ENCODE peak calls at places on chromosomes 6 and 20, in six cellular contexts. G, Z, S, T, B and U are unnamed samples.

GRCh38 chr6:1407499-1407990 is 18.2 kb downstream of the FOXF2 start:
- DNase-seq in B (no peak), G (no peak), Z (no peak), T (no peak), S (no peak), U (no peak)

GRCh38 chr20:25203891-25204320 is 8.4 kb downstream of the ENTPD6 start:
- DNase-seq in T (no peak), G (no peak), B (no peak), Z (no peak), S (no peak), U (no peak)

GRCh38 chr6:109075934-109076333 is 18.7 kb downstream of the SESN1 start:
- DNase-seq in S (no peak), B (no peak), Z (no peak), T (peak; percentile 35), G (no peak), U (no peak)

GRCh38 chr6:124738496-124738895 is 223.7 kb upstream of the RNF217 start:
- DNase-seq in S (no peak), B (no peak), Z (no peak), G (no peak), T (peak; percentile 22), U (no peak)

GRCh38 chr6:134253681-134254080 is 64.2 kb downstream of the SGK1 start:
- DNase-seq in T (peak; percentile 58), Z (peak; percentile 46), B (peak; percentile 64), S (no peak), G (no peak), U (no peak)

GRCh38 chr6:146595981-146596731 is 2.6 kb upstream of the ADGB start:
- DNase-seq in Z (no peak), G (no peak), S (no peak), B (no peak), T (peak; percentile 6), U (peak; percentile 32)

GRCh38 chr6:37354526-37355384 is 972 bp downstream of the RNF8 start:
- DNase-seq in T (no peak), Z (no peak), B (peak; percentile 45), G (no peak), S (peak; percentile 59), U (peak; percentile 37)

GRCh38 chr6:69846770-69847506 is 19.4 kb upstream of the COL19A1 start:
- DNase-seq in G (no peak), Z (no peak), S (no peak), B (no peak), T (no peak), U (no peak)

GRCh38 chr20:12575352-12576095 is 433.2 kb upstream of the SPTLC3 start:
- DNase-seq in B (peak; percentile 19), T (no peak), G (no peak), Z (no peak), S (peak; percentile 52), U (no peak)

GRCh38 chr6:13336553-13336952 is 8.2 kb upstream of the TBC1D7 start:
- DNase-seq in S (peak; percentile 79), T (peak; percentile 92), G (peak; percentile 73), B (peak; percentile 86), Z (peak; percentile 96), U (no peak)

GRCh38 chr6:26270121-26270861 is 94.7 kb upstream of the BTN3A2 start:
- DNase-seq in Z (no peak), S (no peak), G (no peak), T (no peak), B (no peak), U (no peak)

GRCh38 chr6:168968228-168968627 is 285.4 kb downstream of the THBS2 start:
- DNase-seq in Z (peak; percentile 82), T (peak; percentile 92), S (no peak), G (no peak), B (no peak), U (no peak)

GRCh38 chr6:158283304-158284005 is 28.8 kb upstream of the TULP4 start:
- DNase-seq in T (peak; percentile 50), S (no peak), Z (peak; percentile 22), G (no peak), B (no peak), U (no peak)

GRCh38 chr6:74596586-74596985 is 609.3 kb downstream of the COL12A1 start:
- DNase-seq in B (no peak), T (peak; percentile 56), S (no peak), G (no peak), Z (no peak), U (no peak)

GRCh38 chr6:163570579-163571231 is 156.2 kb downstream of the QKI start:
- DNase-seq in B (no peak), S (no peak), Z (no peak), T (peak; percentile 35), G (no peak), U (no peak)

GRCh38 chr6:42294759-42295158 is 77.1 kb upstream of the MRPS10 start:
- DNase-seq in Z (peak; percentile 44), B (peak; percentile 44), T (peak; percentile 77), G (peak; percentile 94), S (no peak), U (no peak)

GRCh38 chr20:52847739-52848359 is 124.3 kb upstream of the TSHZ2 start:
- DNase-seq in T (no peak), G (no peak), S (no peak), Z (no peak), B (no peak), U (no peak)

GRCh38 chr6:137970368-137970767 is 103.3 kb downstream of the TNFAIP3 start:
- DNase-seq in B (no peak), T (no peak), S (no peak), G (no peak), Z (no peak), U (no peak)

GRCh38 chr6:123909989-123910388 is 106.3 kb downstream of the NKAIN2 start:
- DNase-seq in S (no peak), G (no peak), B (no peak), T (no peak), Z (no peak), U (no peak)

GRCh38 chr20:24783631-24784492 is 165.2 kb upstream of the CST7 start:
- DNase-seq in T (no peak), S (peak; percentile 26), G (no peak), B (no peak), Z (no peak), U (no peak)

GRCh38 chr20:52681288-52681687 is 290.9 kb upstream of the TSHZ2 start:
- DNase-seq in S (no peak), T (no peak), Z (no peak), B (no peak), G (no peak), U (no peak)

GRCh38 chr20:43983359-43983758 is 68.7 kb downstream of the TOX2 start:
- DNase-seq in Z (no peak), G (no peak), B (no peak), S (no peak), T (no peak), U (no peak)

GRCh38 chr6:169702640-169703246 is 817 bp downstream of the C6orf120 start:
- DNase-seq in T (no peak), G (no peak), S (peak; percentile 65), Z (no peak), B (peak; percentile 48), U (peak; percentile 35)

GRCh38 chr20:40223818-40224217 is 465.2 kb downstream of the MAFB start:
- DNase-seq in T (no peak), Z (no peak), G (no peak), S (no peak), B (no peak), U (no peak)

GRCh38 chr6:147651249-147652063 is 143.0 kb downstream of the SAMD5 start:
- DNase-seq in S (no peak), B (peak; percentile 35), G (no peak), T (peak; percentile 57), Z (no peak), U (no peak)

GRCh38 chr20:46359233-46359751 is 47.1 kb downstream of the ELMO2 start:
- DNase-seq in B (no peak), G (no peak), T (no peak), Z (peak; percentile 35), S (no peak), U (no peak)

GRCh38 chr6:115456848-115457247 is 603.8 kb downstream of the FRK start:
- DNase-seq in G (no peak), T (no peak), S (no peak), B (no peak), Z (no peak), U (no peak)

GRCh38 chr6:135270676-135271536 is 89.8 kb downstream of the MYB start:
- DNase-seq in S (peak; percentile 74), T (no peak), G (no peak), Z (no peak), B (no peak), U (peak; percentile 80)

GRCh38 chr6:149823013-149823412 is 41.1 kb downstream of the LRP11 start:
- DNase-seq in S (no peak), T (no peak), G (no peak), Z (no peak), B (no peak), U (no peak)
- TF ChIP-seq CTCF in S (no peak), T (no peak), G (peak; percentile 35), Z (no peak), B (no peak), U (no peak)

DNA sequence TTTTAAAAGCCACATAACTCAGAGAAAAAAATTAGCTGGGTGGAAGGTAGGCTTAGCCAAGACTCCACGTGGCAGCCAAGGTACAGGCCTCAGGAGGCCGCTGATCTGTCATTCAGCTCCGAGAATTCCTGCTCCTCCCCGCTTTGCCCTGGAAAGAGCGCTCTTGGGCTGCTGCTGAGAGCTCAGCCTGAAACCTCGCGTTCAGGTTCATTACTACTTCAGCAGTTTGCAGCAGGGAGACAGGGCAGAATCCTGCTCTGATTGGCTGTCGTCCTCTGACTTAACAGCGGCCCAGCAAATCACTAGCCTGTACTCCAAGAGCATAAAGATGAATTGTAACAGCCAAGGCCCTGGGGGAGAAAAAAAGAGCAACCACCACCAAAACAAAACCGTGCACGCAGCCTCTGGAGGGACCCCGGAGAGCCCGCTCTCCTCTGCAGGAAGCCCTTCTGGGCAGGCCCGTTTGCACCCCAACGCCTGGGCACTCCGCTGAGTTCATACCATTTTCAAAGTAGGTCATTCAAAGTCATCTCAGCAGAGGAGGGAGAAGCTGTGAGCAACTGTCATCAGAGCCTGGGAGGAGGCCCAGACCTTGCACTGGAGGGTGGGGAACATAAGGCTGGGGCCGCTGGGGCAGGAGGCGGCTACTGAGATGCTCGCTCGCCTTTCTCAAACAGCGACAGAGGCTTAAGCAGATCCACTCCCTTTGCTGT is 42.2 kb upstream of the ATXN1 start:
- DNase-seq in G (no peak), B (peak; percentile 83), Z (peak; percentile 53), T (peak; percentile 88), S (no peak), U (no peak)
- H3K4me3 ChIP-seq in G (no peak overlapping the region), B (no peak overlapping the region), Z (no peak overlapping the region), T (peak overlapping the region; percentile 3), S (no peak overlapping the region), U (no peak overlapping the region)

DNA sequence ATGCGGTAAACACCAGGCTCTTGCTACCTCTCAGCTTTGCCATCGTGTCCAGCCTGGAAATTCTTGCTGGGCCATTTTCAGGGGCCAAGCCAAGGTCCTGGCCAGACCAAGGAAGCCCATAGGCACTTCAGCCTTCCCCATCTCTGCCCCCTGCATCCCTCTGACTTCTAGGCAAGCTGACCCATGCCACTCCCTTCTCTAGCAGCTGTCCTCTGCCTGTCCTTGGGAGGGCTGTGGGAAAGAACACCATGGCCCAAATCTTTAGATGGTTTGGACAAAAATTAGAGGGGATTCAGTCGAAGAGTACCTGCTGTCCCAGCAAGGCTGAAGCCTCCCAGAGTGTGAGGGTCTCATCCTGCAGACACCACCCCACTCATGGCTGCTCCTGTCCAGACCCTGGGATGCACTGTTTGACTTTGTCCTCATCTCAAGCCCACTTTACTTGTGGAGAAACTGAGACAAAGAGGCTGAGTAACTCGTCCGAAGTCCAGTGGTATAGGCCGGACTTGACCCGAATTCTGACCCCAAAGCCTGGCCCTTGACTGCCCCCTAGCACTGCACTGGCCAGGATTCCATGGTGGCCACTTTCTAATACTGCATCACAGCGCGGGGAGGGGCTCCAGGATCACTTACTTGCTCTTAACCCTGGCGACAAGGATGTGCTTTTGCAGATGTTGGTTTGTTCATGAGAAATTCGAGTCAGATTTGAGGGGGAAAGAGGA is 22.4 kb upstream of the STX16 start:
- DNase-seq in B (no peak), Z (no peak), G (no peak), S (no peak), T (no peak), U (no peak)
- TF ChIP-seq CTCF in B (no peak), Z (no peak), G (no peak), S (no peak), T (no peak), U (no peak)

GRCh38 chr6:4220619-4221018 is 85.2 kb upstream of the ECI2 start:
- DNase-seq in T (no peak), Z (peak; percentile 81), B (no peak), G (no peak), S (no peak), U (no peak)
- H3K4me3 ChIP-seq in T (no peak overlapping the region), Z (no peak overlapping the region), B (no peak overlapping the region), G (no peak overlapping the region), S (no peak overlapping the region), U (no peak overlapping the region)